ENCODE peak calls at places on chromosome 7, in seven cellular contexts. P, L, M, A, B, Z and J are unnamed samples.

GRCh38 chr7:105594034-105594433 is 12.7 kb upstream of the EFCAB10 start:
- DNase-seq in P (no peak), L (no peak), M (no peak), A (no peak), B (peak), Z (no peak), J (no peak)

GRCh38 chr7:2028733-2029132 is 204.0 kb downstream of the MAD1L1 start:
- DNase-seq in P (peak), L (no peak), M (no peak), A (no peak), B (no peak), Z (no peak), J (no peak)

GRCh38 chr7:66319373-66319979 is 114.3 kb downstream of the TPST1 start:
- DNase-seq in P (no peak), L (no peak), M (no peak), A (no peak), B (no peak), Z (no peak), J (no peak)

GRCh38 chr7:105003875-105004510 is 10.0 kb upstream of the KMT2E start:
- DNase-seq in P (no peak), L (no peak), M (no peak), A (no peak), B (no peak), Z (no peak), J (no peak)

GRCh38 chr7:80078159-80078731 is 56.4 kb upstream of the GNAI1 start:
- DNase-seq in P (no peak), L (no peak), M (no peak), A (no peak), B (no peak), Z (peak), J (no peak)

GRCh38 chr7:2802082-2802481 is 42.0 kb downstream of the GNA12 start:
- DNase-seq in P (no peak), L (no peak), M (peak), A (no peak), B (no peak), Z (no peak), J (no peak)

GRCh38 chr7:67426654-67427053 is 430.0 kb downstream of the TYW1 start:
- DNase-seq in P (no peak), L (no peak), M (no peak), A (no peak), B (no peak), Z (no peak), J (no peak)

GRCh38 chr7:69244691-69245090 is 353.6 kb upstream of the AUTS2 start:
- DNase-seq in P (no peak), L (no peak), M (no peak), A (no peak), B (no peak), Z (no peak), J (no peak)

GRCh38 chr7:27412164-27412563 is 169.6 kb downstream of the EVX1 start:
- DNase-seq in P (no peak), L (no peak), M (no peak), A (no peak), B (no peak), Z (no peak), J (no peak)